ENCODE peak calls at places on chromosome 12, in nine cellular contexts. T is non-pigmented ciliary epithelial cell; M is HT1080; J is NCI-H1092; C is left lung; L is neuronal stem cell; R is GOT3; B is stimulated activated CD4-positive, alpha-beta T cell treated with anti-CD3 and anti-CD28 coated beads, Interleukin-2, amount 100 ng/mL, for 48 hours; V is cardiac fibroblast. P is an unnamed sample.

GRCh38 chr12:57126061-57126460 is 2.2 kb upstream of the LRP1 start:
- DNase-seq in C (no peak), T (no peak), V (no peak), J (no peak), M (no peak), B (no peak), R (no peak), L (no peak), P (no peak)

GRCh38 chr12:113097716-113098427 is 37.7 kb downstream of the RASAL1 start:
- DNase-seq in V (peak; percentile 51), B (no peak), M (peak; percentile 21), L (peak; percentile 40), R (no peak), J (peak; percentile 69), C (no peak), T (no peak), P (no peak)

GRCh38 chr12:42446761-42447160 is 120.8 kb downstream of the PPHLN1 start:
- DNase-seq in V (no peak), L (peak; percentile 32), R (no peak), B (no peak), M (no peak), C (no peak), J (no peak), T (no peak), P (no peak)

GRCh38 chr12:56723889-56724659 is 1.0 kb downstream of the NACA start:
- DNase-seq in B (no peak), V (peak; percentile 88), T (peak; percentile 34), R (no peak), M (peak; percentile 55), L (no peak), C (no peak), J (no peak), P (no peak)

GRCh38 chr12:59632408-59632807 is 36.6 kb downstream of the SLC16A7 start:
- DNase-seq in M (no peak), R (no peak), T (no peak), V (peak; percentile 29), J (no peak), L (no peak), C (no peak), B (no peak), P (no peak)

GRCh38 chr12:25994252-25994651 is 35.8 kb downstream of the RASSF8 start:
- DNase-seq in J (no peak), L (no peak), B (no peak), T (peak; percentile 54), M (peak; percentile 83), R (no peak), C (no peak), V (peak; percentile 89), P (no peak)

GRCh38 chr12:31118347-31118830 is 44.7 kb downstream of the DDX11 start:
- DNase-seq in T (no peak), C (no peak), L (peak; percentile 47), M (peak; percentile 13), V (peak; percentile 2), B (no peak), R (no peak), J (peak; percentile 61), P (no peak)

GRCh38 chr12:11797317-11797913 is 147.9 kb downstream of the ETV6 start:
- DNase-seq in J (no peak), V (peak; percentile 83), C (no peak), M (peak; percentile 52), L (no peak), B (no peak), R (no peak), T (peak; percentile 91), P (no peak)

GRCh38 chr12:50112456-50113218 is 601 bp downstream of the COX14 start:
- DNase-seq in J (no peak), R (no peak), C (peak; percentile 54), L (no peak), M (no peak), T (no peak), B (no peak), V (no peak), P (no peak)

GRCh38 chr12:85188609-85189008 is 91.4 kb upstream of the ALX1 start:
- DNase-seq in R (no peak), C (no peak), M (no peak), V (no peak), J (no peak), L (no peak), T (no peak), B (no peak), P (no peak)

GRCh38 chr12:6700646-6701051 is at the start of gene PIANP:
- DNase-seq in B (peak; percentile 25), J (peak; percentile 12), L (peak; percentile 23), M (no peak), T (no peak), V (peak; percentile 24), C (no peak), R (no peak), P (no peak)

GRCh38 chr12:31118831-31119530 is 45.3 kb downstream of the DDX11 start:
- DNase-seq in R (no peak), M (peak; percentile 37), J (peak; percentile 71), L (peak; percentile 62), C (no peak), B (no peak), T (no peak), V (peak; percentile 6), P (no peak)

GRCh38 chr12:48003226-48004038 is 844 bp downstream of the COL2A1 start:
- DNase-seq in B (no peak), T (no peak), C (no peak), M (no peak), J (no peak), L (peak; percentile 50), R (no peak), V (no peak), P (no peak)

GRCh38 chr12:57046947-57047890 is 2.7 kb downstream of the MYO1A start:
- DNase-seq in T (no peak), B (peak; percentile 53), M (no peak), R (no peak), C (no peak), J (no peak), V (no peak), L (no peak), P (peak; percentile 28)

P was measured in central memory CD8-positive, alpha-beta T cell.